ENCODE peak calls at places on chromosome 2, in five cellular contexts. One of them, this sample, is unnamed.

GRCh38 chr2:120308038-120308910 is 37.7 kb upstream of the INHBB start:
- DNase-seq in dorsolateral prefrontal cortex: no peak
- DNase-seq in hypothalamus: no peak
- DNase-seq in tibial artery: no peak
- DNase-seq in cardiac fibroblast: no peak
- DNase-seq in this sample: no peak

GRCh38 chr2:177118636-177119035 is 94.0 kb upstream of the HNRNPA3 start:
- DNase-seq in dorsolateral prefrontal cortex: no peak
- DNase-seq in hypothalamus: no peak
- DNase-seq in tibial artery: no peak
- DNase-seq in cardiac fibroblast: no peak
- DNase-seq in this sample: no peak

GRCh38 chr2:97713296-97714083 is at the start of gene ZAP70:
- DNase-seq in dorsolateral prefrontal cortex: no peak
- DNase-seq in hypothalamus: no peak
- DNase-seq in tibial artery: no peak
- DNase-seq in cardiac fibroblast: no peak
- DNase-seq in this sample: no peak

GRCh38 chr2:73112026-73112912 is 479 bp downstream of the RAB11FIP5 start:
- DNase-seq in dorsolateral prefrontal cortex: no peak
- DNase-seq in hypothalamus: no peak
- DNase-seq in tibial artery: no peak
- DNase-seq in cardiac fibroblast: peak
- DNase-seq in this sample: no peak

GRCh38 chr2:206693399-206694137 is 24.6 kb downstream of the DYTN start:
- DNase-seq in dorsolateral prefrontal cortex: no peak
- DNase-seq in hypothalamus: no peak
- DNase-seq in tibial artery: no peak
- DNase-seq in cardiac fibroblast: peak
- DNase-seq in this sample: no peak

GRCh38 chr2:85921659-85922058 is 32.9 kb upstream of the ST3GAL5 start:
- DNase-seq in dorsolateral prefrontal cortex: no peak
- DNase-seq in hypothalamus: no peak
- DNase-seq in tibial artery: no peak
- DNase-seq in cardiac fibroblast: no peak
- DNase-seq in this sample: no peak

GRCh38 chr2:32918774-32919173 is 28.0 kb upstream of the LTBP1 start:
- DNase-seq in dorsolateral prefrontal cortex: no peak
- DNase-seq in hypothalamus: no peak
- DNase-seq in tibial artery: no peak
- DNase-seq in cardiac fibroblast: no peak
- DNase-seq in this sample: no peak

GRCh38 chr2:201059961-201060525 is 11.4 kb downstream of the HYCC2 start:
- DNase-seq in dorsolateral prefrontal cortex: no peak
- DNase-seq in hypothalamus: no peak
- DNase-seq in tibial artery: no peak
- DNase-seq in cardiac fibroblast: no peak
- DNase-seq in this sample: no peak

GRCh38 chr2:186883666-186884065 is 34.7 kb upstream of the ZSWIM2 start:
- DNase-seq in dorsolateral prefrontal cortex: no peak
- DNase-seq in hypothalamus: no peak
- DNase-seq in tibial artery: no peak
- DNase-seq in cardiac fibroblast: peak
- DNase-seq in this sample: no peak

GRCh38 chr2:189178726-189179606 is 595 bp downstream of the COL5A2 start:
- DNase-seq in dorsolateral prefrontal cortex: no peak
- DNase-seq in hypothalamus: no peak
- DNase-seq in tibial artery: peak
- DNase-seq in cardiac fibroblast: peak
- DNase-seq in this sample: no peak

GRCh38 chr2:25369439-25369838 is 27.7 kb upstream of the DNMT3A start:
- DNase-seq in dorsolateral prefrontal cortex: no peak
- DNase-seq in hypothalamus: no peak
- DNase-seq in tibial artery: no peak
- DNase-seq in cardiac fibroblast: no peak
- DNase-seq in this sample: no peak